ENCODE peak calls at places on chromosomes 7 and 10, in five cellular contexts. D is keratinocyte, K is left ventricle myocardium inferior, W is neural progenitor cell, C is hepatocyte. Q is an unnamed sample.

GRCh38 chr7:79787623-79788022 is 334.2 kb upstream of the MAGI2 start:
- DNase-seq in D (no peak), K (no peak), W (no peak), C (no peak), Q (no peak)

GRCh38 chr7:378041-378420 is 88.1 kb downstream of the FOXL3 start:
- DNase-seq in D (no peak), K (no peak), W (no peak), C (no peak), Q (no peak)

GRCh38 chr10:13143761-13144160 is 17.6 kb upstream of the MCM10 start:
- DNase-seq in D (no peak), K (no peak), W (no peak), C (no peak), Q (no peak)

GRCh38 chr7:117530390-117530789 is 50.6 kb downstream of the CFTR start:
- DNase-seq in D (no peak), K (no peak), W (no peak), C (no peak), Q (no peak)

GRCh38 chr10:75294031-75294437 is 58.3 kb upstream of the COMTD1 start:
- DNase-seq in D (no peak), K (no peak), W (no peak), C (no peak), Q (no peak)

GRCh38 chr10:67839957-67840356 is 2.0 kb upstream of the DNAJC12 start:
- DNase-seq in D (no peak), K (no peak), W (no peak), C (no peak), Q (no peak)

GRCh38 chr10:117653170-117653515 is 110.6 kb downstream of the EMX2 start:
- DNase-seq in D (peak; percentile 69), K (no peak), W (no peak), C (peak; percentile 81), Q (no peak)

GRCh38 chr10:131961777-131962450 is 19.8 kb downstream of the BNIP3 start:
- DNase-seq in D (no peak), K (no peak), W (no peak), C (no peak), Q (no peak)

GRCh38 chr10:132974886-132975881 is 32.8 kb upstream of the CFAP46 start:
- DNase-seq in D (no peak), K (peak; percentile 12), W (no peak), C (no peak), Q (peak; percentile 73)

GRCh38 chr10:110423650-110424049 is 74.1 kb upstream of the DUSP5 start:
- DNase-seq in D (no peak), K (peak; percentile 32), W (no peak), C (no peak), Q (no peak)

GRCh38 chr7:26195867-26196266 is 4.7 kb downstream of the HNRNPA2B1 start:
- DNase-seq in D (no peak), K (no peak), W (no peak), C (no peak), Q (no peak)

GRCh38 chr10:131055437-131055836 is 256.1 kb downstream of the TCERG1L start:
- DNase-seq in D (no peak), K (no peak), W (no peak), C (no peak), Q (no peak)

GRCh38 chr10:5545778-5546710 is 21.3 kb downstream of the CALML3 start:
- DNase-seq in D (no peak), K (peak; percentile 50), W (no peak), C (peak; percentile 53), Q (peak; percentile 86)

GRCh38 chr7:2710901-2711551 is 23.0 kb downstream of the AMZ1 start:
- DNase-seq in D (no peak), K (no peak), W (no peak), C (no peak), Q (no peak)

GRCh38 chr10:98154076-98154475 is 19.6 kb downstream of the R3HCC1L start:
- DNase-seq in D (no peak), K (no peak), W (no peak), C (no peak), Q (no peak)

GRCh38 chr10:17249820-17250219 is 21.8 kb downstream of the VIM start:
- DNase-seq in D (no peak), K (no peak), W (peak; percentile 15), C (no peak), Q (no peak)

GRCh38 chr10:30931094-30931493 is 100.6 kb downstream of the ZNF438 start:
- DNase-seq in D (no peak), K (no peak), W (no peak), C (no peak), Q (no peak)

GRCh38 chr7:28472332-28472731 is 60.0 kb downstream of the CREB5 start:
- DNase-seq in D (no peak), K (no peak), W (no peak), C (no peak), Q (no peak)

GRCh38 chr7:1192171-1192676 is 32.2 kb upstream of the ZFAND2A start:
- DNase-seq in D (no peak), K (no peak), W (no peak), C (no peak), Q (no peak)

GRCh38 chr7:54960517-54960916 is 58.3 kb upstream of the EGFR start:
- DNase-seq in D (no peak), K (no peak), W (no peak), C (no peak), Q (no peak)

GRCh38 chr7:100604078-100604975 is 2.2 kb downstream of the PCOLCE start:
- DNase-seq in D (no peak), K (peak; percentile 85), W (peak; percentile 90), C (peak; percentile 87), Q (peak; percentile 95)

GRCh38 chr7:12136545-12136944 is 74.5 kb upstream of the TMEM106B start:
- DNase-seq in D (no peak), K (no peak), W (no peak), C (no peak), Q (no peak)

GRCh38 chr7:80623465-80624252 is 14.8 kb upstream of the CD36 start:
- DNase-seq in D (no peak), K (no peak), W (peak; percentile 47), C (no peak), Q (peak; percentile 40)

GRCh38 chr10:83917519-83918506 is 221.5 kb upstream of the GHITM start:
- DNase-seq in D (no peak), K (peak; percentile 34), W (peak; percentile 66), C (peak; percentile 68), Q (no peak)
- H3K27ac ChIP-seq in D (no peak overlapping the region), K (no peak overlapping the region), W (no peak overlapping the region), C (no peak overlapping the region), Q (no peak overlapping the region)

GRCh38 chr7:76282344-76283253 is 19.9 kb upstream of the HSPB1 start:
- DNase-seq in D (no peak), K (no peak), W (peak; percentile 77), C (no peak), Q (peak; percentile 80)
- H3K27me3 ChIP-seq in D (peaks cover 38% of the 10 kb centered on the region), K (peaks cover 48% of the 10 kb centered on the region), W (peaks cover 72% of the 10 kb centered on the region), C (peaks cover 46% of the 10 kb centered on the region), Q (peaks cover 80% of the 10 kb centered on the region)

DNA sequence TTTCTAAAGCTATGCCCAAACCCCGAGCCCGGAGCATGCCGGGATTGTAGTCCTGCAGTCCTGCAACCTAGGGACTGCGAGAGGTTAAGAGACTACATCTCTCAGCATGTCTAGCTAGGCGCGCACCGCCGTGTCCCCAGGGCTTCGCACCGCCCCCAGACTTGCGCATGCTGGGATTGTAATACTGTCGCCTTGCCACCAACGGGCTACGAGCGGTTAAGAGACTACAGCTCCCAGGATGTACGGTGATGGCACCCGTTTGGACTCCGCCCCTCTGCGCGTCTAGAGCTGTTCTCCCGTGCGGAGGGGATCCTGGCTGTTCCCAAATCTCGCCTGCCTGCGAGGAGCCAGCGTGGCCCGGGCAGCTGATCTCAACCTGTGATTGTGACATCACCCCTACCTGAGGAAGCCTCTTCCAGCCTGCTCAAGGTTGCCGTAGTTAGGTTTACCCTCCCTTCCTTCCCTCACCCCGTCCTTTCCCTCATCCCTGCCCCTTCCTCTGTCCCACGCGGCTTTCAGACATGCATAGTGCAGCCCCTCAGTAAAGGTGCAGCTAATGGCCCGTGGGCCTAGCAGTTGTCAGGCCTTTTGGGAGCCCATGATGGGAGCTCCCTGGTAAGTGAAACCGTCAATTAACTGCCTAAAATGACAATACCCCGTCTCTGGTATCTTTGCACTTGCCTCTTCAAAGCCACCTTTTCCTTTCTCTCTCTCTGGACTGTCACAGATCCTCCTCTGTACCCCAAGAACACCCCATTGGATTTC is 6.3 kb upstream of the ZNF736 start:
- DNase-seq in D (no peak), K (peak; percentile 94), W (no peak), C (no peak), Q (peak; percentile 96)
- H3K27ac ChIP-seq in D (peak overlapping the region; percentile 75), K (peak overlapping the region; percentile 88), W (no peak overlapping the region), C (no peak overlapping the region), Q (peak overlapping the region; percentile 78)

GRCh38 chr7:128202287-128202957 is 38.7 kb upstream of the LEP start:
- DNase-seq in D (no peak), K (no peak), W (no peak), C (no peak), Q (no peak)
- H3K27me3 ChIP-seq in D (peaks cover 45% of the 10 kb centered on the region), K (peaks cover 91% of the 10 kb centered on the region), W (peaks cover 88% of the 10 kb centered on the region), C (peaks cover 48% of the 10 kb centered on the region), Q (peaks cover 34% of the 10 kb centered on the region)

DNA sequence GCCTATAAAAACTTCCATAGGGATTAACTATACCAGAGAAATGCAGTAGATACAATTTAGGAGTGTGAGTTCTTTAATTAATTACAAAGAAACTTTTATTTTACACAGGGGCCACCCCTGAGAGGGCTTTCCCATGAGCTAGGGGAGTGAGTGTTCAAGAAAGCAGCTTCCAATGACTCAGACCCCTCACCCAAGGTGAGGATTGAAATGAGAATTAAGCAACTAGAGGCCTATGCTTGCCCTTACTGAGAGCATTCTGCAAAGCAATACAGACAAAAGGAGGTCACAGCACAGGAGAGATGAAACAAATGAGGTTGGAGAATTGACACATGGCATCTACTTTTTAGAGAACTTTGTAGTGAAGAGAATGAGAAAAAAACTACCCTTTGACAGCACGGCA is 301.8 kb downstream of the WDR11 start:
- DNase-seq in D (no peak), K (no peak), W (no peak), C (no peak), Q (no peak)
- H3K27ac ChIP-seq in D (no peak overlapping the region), K (no peak overlapping the region), W (no peak overlapping the region), C (no peak overlapping the region), Q (no peak overlapping the region)

GRCh38 chr7:8442295-8442813 is 8.9 kb downstream of the NXPH1 start:
- DNase-seq in D (no peak), K (no peak), W (no peak), C (no peak), Q (no peak)
- H3K27me3 ChIP-seq in D (peaks cover 42% of the 10 kb centered on the region), K (peaks cover 100% of the 10 kb centered on the region), W (peaks cover 94% of the 10 kb centered on the region), C (peaks cover 90% of the 10 kb centered on the region), Q (peaks cover 65% of the 10 kb centered on the region)

GRCh38 chr7:44278451-44279161 is 46.8 kb downstream of the CAMK2B start:
- DNase-seq in D (no peak), K (peak; percentile 8), W (no peak), C (no peak), Q (peak; percentile 56)
- H3K27ac ChIP-seq in D (no peak overlapping the region), K (peak overlapping the region; percentile 27), W (no peak overlapping the region), C (no peak overlapping the region), Q (no peak overlapping the region)

GRCh38 chr10:8066146-8066545 is 11.7 kb downstream of the GATA3 start:
- DNase-seq in D (no peak), K (no peak), W (no peak), C (no peak), Q (no peak)

GRCh38 chr10:8065651-8066050 is 11.2 kb downstream of the GATA3 start:
- DNase-seq in D (no peak), K (no peak), W (no peak), C (no peak), Q (no peak)

GRCh38 chr10:8069108-8069507 is 14.6 kb downstream of the GATA3 start:
- DNase-seq in D (no peak), K (no peak), W (no peak), C (no peak), Q (no peak)

GRCh38 chr10:8064436-8064835 is 9.9 kb downstream of the GATA3 start:
- DNase-seq in D (no peak), K (no peak), W (peak; percentile 28), C (no peak), Q (no peak)

GRCh38 chr10:8066797-8067196 is 12.3 kb downstream of the GATA3 start:
- DNase-seq in D (no peak), K (no peak), W (no peak), C (no peak), Q (no peak)
- H3K27me3 ChIP-seq in D (no peaks in the 10 kb centered on the region), K (peaks cover 73% of the 10 kb centered on the region), W (peaks cover 55% of the 10 kb centered on the region), C (peaks cover 28% of the 10 kb centered on the region), Q (peaks cover 28% of the 10 kb centered on the region)

Q was measured in left lung.